ENCODE peak calls at places on chromosomes 6 and 20, in nine cellular contexts. Y is left cardiac atrium; D is EL; B is T-helper 1 cell; E is AG08395; V is stimulated activated CD4-positive, alpha-beta T cell treated with anti-CD3 and anti-CD28 coated beads, Interleukin-12 subunit alpha, Interleukin-12 subunit beta, amount 100 ng/mL, for 48 hours; J is stimulated activated CD8-positive, alpha-beta memory T cell treated with anti-CD3 and anti-CD28 coated beads, Interleukin-4, amount 100 ng/mL, for 1 hour; N is naive thymus-derived CD4-positive, alpha-beta T cell; I is right cardiac atrium. P is an unnamed sample.

GRCh38 chr20:17680128-17680835 is 1.8 kb downstream of the RRBP1 start:
- DNase-seq in Y (peak; percentile 71), D (peak; percentile 96), B (no peak), E (peak; percentile 47), V (no peak), J (no peak), N (no peak), I (peak; percentile 79), P (no peak)

GRCh38 chr6:30799210-30799609 is 54.9 kb upstream of the IER3 start:
- DNase-seq in Y (no peak), D (no peak), B (no peak), E (no peak), V (no peak), J (no peak), N (no peak), I (no peak), P (no peak)

GRCh38 chr6:161658216-161658615 is 384.4 kb upstream of the AGPAT4 start:
- DNase-seq in Y (no peak), D (no peak), B (no peak), E (no peak), V (no peak), J (no peak), N (no peak), I (no peak), P (no peak)

GRCh38 chr6:39882567-39882953 is 51.7 kb downstream of the MOCS1 start:
- DNase-seq in Y (peak; percentile 74), D (peak; percentile 98), B (no peak), E (peak; percentile 74), V (no peak), J (no peak), N (no peak), I (peak; percentile 80), P (no peak)

GRCh38 chr6:116557863-116558262 is 4.3 kb downstream of the CALHM4 start:
- DNase-seq in Y (peak; percentile 46), D (peak; percentile 99), B (no peak), E (peak; percentile 79), V (no peak), J (no peak), N (no peak), I (no peak), P (no peak)

GRCh38 chr6:143348531-143348930 is 102.0 kb downstream of the ADAT2 start:
- DNase-seq in Y (no peak), D (peak; percentile 19), B (no peak), E (no peak), V (no peak), J (no peak), N (no peak), I (no peak), P (no peak)

GRCh38 chr20:7695622-7696021 is 244.6 kb downstream of the HAO1 start:
- DNase-seq in Y (no peak), D (no peak), B (no peak), E (peak; percentile 55), V (no peak), J (no peak), N (no peak), I (no peak), P (no peak)

GRCh38 chr6:106757267-106757666 is 127.9 kb downstream of the QRSL1 start:
- DNase-seq in Y (no peak), D (no peak), B (no peak), E (no peak), V (no peak), J (no peak), N (no peak), I (no peak), P (no peak)

GRCh38 chr20:7843613-7844012 is 96.6 kb downstream of the HAO1 start:
- DNase-seq in Y (peak; percentile 53), D (no peak), B (no peak), E (peak; percentile 39), V (no peak), J (no peak), N (no peak), I (peak; percentile 30), P (no peak)

GRCh38 chr6:12395898-12396297 is 105.7 kb downstream of the EDN1 start:
- DNase-seq in Y (no peak), D (no peak), B (no peak), E (peak; percentile 31), V (no peak), J (no peak), N (no peak), I (no peak), P (no peak)

GRCh38 chr20:39310363-39311037 is 348.4 kb downstream of the DHX35 start:
- DNase-seq in Y (no peak), D (no peak), B (no peak), E (no peak), V (no peak), J (no peak), N (no peak), I (no peak), P (no peak)

GRCh38 chr20:62039738-62040137 is 25.9 kb downstream of the TAF4 start:
- DNase-seq in Y (no peak), D (no peak), B (no peak), E (no peak), V (no peak), J (no peak), N (no peak), I (no peak), P (no peak)

GRCh38 chr20:58102744-58103516 is 125.5 kb downstream of the ANKRD60 start:
- DNase-seq in Y (no peak), D (peak; percentile 49), B (no peak), E (peak; percentile 23), V (peak; percentile 34), J (no peak), N (no peak), I (no peak), P (no peak)

GRCh38 chr6:31794866-31795615 is 511 bp downstream of the VARS1 start:
- DNase-seq in Y (no peak), D (no peak), B (no peak), E (no peak), V (no peak), J (no peak), N (no peak), I (no peak), P (no peak)

GRCh38 chr20:53216856-53217576 is 244.9 kb downstream of the TSHZ2 start:
- DNase-seq in Y (peak; percentile 72), D (peak; percentile 4), B (peak; percentile 67), E (peak; percentile 46), V (peak; percentile 47), J (peak; percentile 46), N (peak; percentile 65), I (peak; percentile 85), P (peak; percentile 87)

GRCh38 chr20:23245553-23246128 is 105.0 kb upstream of the NXT1 start:
- DNase-seq in Y (peak; percentile 77), D (peak; percentile 8), B (peak; percentile 12), E (peak; percentile 36), V (no peak), J (no peak), N (no peak), I (peak; percentile 84), P (no peak)

GRCh38 chr6:100166991-100167390 is 173.0 kb upstream of the MCHR2 start:
- DNase-seq in Y (no peak), D (no peak), B (no peak), E (peak; percentile 9), V (no peak), J (no peak), N (no peak), I (no peak), P (no peak)

GRCh38 chr20:48578397-48579098 is 249.3 kb downstream of the PREX1 start:
- DNase-seq in Y (no peak), D (no peak), B (no peak), E (no peak), V (no peak), J (no peak), N (no peak), I (no peak), P (no peak)

GRCh38 chr6:129863664-129864063 is 2.5 kb upstream of the TMEM244 start:
- DNase-seq in Y (no peak), D (peak; percentile 84), B (no peak), E (peak; percentile 40), V (no peak), J (no peak), N (no peak), I (no peak), P (no peak)

GRCh38 chr6:168276576-168277273 is 42.9 kb downstream of the DACT2 start:
- DNase-seq in Y (no peak), D (no peak), B (no peak), E (no peak), V (no peak), J (no peak), N (no peak), I (no peak), P (no peak)

GRCh38 chr6:82248233-82248735 is 740 bp upstream of the IBTK start:
- DNase-seq in Y (no peak), D (peak; percentile 38), B (peak; percentile 28), E (peak; percentile 7), V (no peak), J (no peak), N (no peak), I (peak; percentile 54), P (no peak)

GRCh38 chr6:15036690-15037245 is 209.1 kb upstream of the JARID2 start:
- DNase-seq in Y (peak; percentile 82), D (no peak), B (no peak), E (no peak), V (no peak), J (no peak), N (no peak), I (peak; percentile 91), P (no peak)

GRCh38 chr6:138540468-138540867 is 41.2 kb upstream of the NHSL1 start:
- DNase-seq in Y (no peak), D (peak; percentile 64), B (no peak), E (peak; percentile 53), V (no peak), J (no peak), N (no peak), I (no peak), P (no peak)

GRCh38 chr20:46171909-46172308 is 53.8 kb downstream of the CD40 start:
- DNase-seq in Y (no peak), D (no peak), B (no peak), E (no peak), V (no peak), J (no peak), N (no peak), I (no peak), P (no peak)

GRCh38 chr6:109229536-109229935 is 134.2 kb downstream of the CEP57L1 start:
- DNase-seq in Y (no peak), D (no peak), B (no peak), E (no peak), V (no peak), J (no peak), N (no peak), I (no peak), P (no peak)

GRCh38 chr6:934686-935085 is 241.7 kb upstream of the EXOC2 start:
- DNase-seq in Y (no peak), D (no peak), B (no peak), E (no peak), V (no peak), J (no peak), N (no peak), I (no peak), P (no peak)

GRCh38 chr6:134145786-134146185 is 93.4 kb upstream of the SLC2A12 start:
- DNase-seq in Y (no peak), D (peak; percentile 25), B (no peak), E (no peak), V (no peak), J (no peak), N (no peak), I (no peak), P (no peak)

GRCh38 chr20:4022386-4023350 is 7.3 kb upstream of the RNF24 start:
- DNase-seq in Y (no peak), D (no peak), B (no peak), E (no peak), V (no peak), J (no peak), N (no peak), I (peak; percentile 18), P (no peak)

GRCh38 chr20:41935259-41935791 is 317.1 kb upstream of the CHD6 start:
- DNase-seq in Y (no peak), D (no peak), B (no peak), E (no peak), V (no peak), J (no peak), N (no peak), I (no peak), P (no peak)

P was measured in activated CD4-positive, alpha-beta T cell treated with anti-CD3 and anti-CD28 coated beads, Interleukin-2, amount 50 U/mL, for 1 hour.